ENCODE peak calls at places on chromosomes 1 and 21, in eight cellular contexts. I, Y, X, W, A, F, C and V are unnamed samples.

GRCh38 chr1:87389011-87389410 is 60.3 kb downstream of the LMO4 start:
- DNase-seq in F (no peak), Y (no peak), A (no peak), X (no peak), I (no peak), W (no peak), C (no peak), V (no peak)

GRCh38 chr1:19400875-19401854 is 84.2 kb downstream of the CAPZB start:
- DNase-seq in Y (no peak), F (no peak), A (no peak), I (peak), W (no peak), C (no peak), X (no peak), V (no peak)

GRCh38 chr1:145963218-145964019 is 956 bp downstream of the ANKRD34A start:
- DNase-seq in A (no peak), F (peak), X (no peak), C (peak), I (no peak), Y (no peak), W (no peak), V (no peak)

GRCh38 chr1:15598436-15598835 is 13.6 kb upstream of the AGMAT start:
- DNase-seq in W (no peak), C (no peak), Y (no peak), I (no peak), X (no peak), F (no peak), A (no peak), V (no peak)

GRCh38 chr1:182617075-182617429 is 12.9 kb upstream of the RGS16 start:
- DNase-seq in W (no peak), A (no peak), Y (no peak), X (no peak), C (no peak), F (no peak), I (no peak), V (no peak)

GRCh38 chr1:210618379-210618778 is 289.7 kb downstream of the HHAT start:
- DNase-seq in A (no peak), F (no peak), Y (no peak), W (no peak), C (no peak), I (no peak), X (no peak), V (no peak)

GRCh38 chr1:177256153-177256814 is 85.5 kb downstream of the BRINP2 start:
- DNase-seq in X (peak), F (peak), Y (no peak), I (peak), A (peak), C (peak), W (peak), V (no peak)

GRCh38 chr1:243550276-243550675 is 294.4 kb downstream of the SDCCAG8 start:
- DNase-seq in I (no peak), X (no peak), A (no peak), F (peak), W (no peak), Y (no peak), C (peak), V (no peak)

GRCh38 chr1:7387053-7387861 is 383.8 kb upstream of the VAMP3 start:
- DNase-seq in Y (no peak), X (no peak), C (no peak), W (no peak), I (no peak), F (no peak), A (no peak), V (no peak)

GRCh38 chr1:22826630-22827580 is 116.3 kb downstream of the EPHB2 start:
- DNase-seq in C (no peak), A (no peak), Y (no peak), W (no peak), I (no peak), F (peak), X (no peak), V (no peak)

GRCh38 chr1:211474426-211474825 is 17.5 kb downstream of the RD3 start:
- DNase-seq in C (no peak), X (no peak), W (no peak), A (no peak), F (peak), I (no peak), Y (no peak), V (no peak)

GRCh38 chr1:43258370-43258769 is 11.4 kb upstream of the TMEM125 start:
- DNase-seq in W (no peak), F (no peak), C (no peak), Y (no peak), X (no peak), I (no peak), A (no peak), V (no peak)

GRCh38 chr21:44090332-44090731 is 16.9 kb upstream of the PWP2 start:
- DNase-seq in Y (no peak), A (no peak), X (no peak), F (no peak), I (no peak), C (no peak), W (no peak), V (peak)

GRCh38 chr21:39348040-39348354 is 891 bp downstream of the HMGN1 start:
- DNase-seq in Y (no peak), X (no peak), A (no peak), W (no peak), F (no peak), C (no peak), I (no peak), V (no peak)

GRCh38 chr21:31216206-31216605 is 127.9 kb downstream of the TIAM1 start:
- DNase-seq in W (no peak), Y (no peak), X (no peak), I (no peak), F (no peak), C (no peak), A (no peak), V (no peak)

GRCh38 chr1:227944931-227945890 is 2.5 kb downstream of the WNT9A start:
- DNase-seq in X (peak), C (no peak), A (no peak), F (no peak), I (no peak), Y (no peak), W (no peak), V (no peak)

GRCh38 chr1:53619811-53620619 is 118.9 kb downstream of the GLIS1 start:
- DNase-seq in F (peak), Y (no peak), X (no peak), C (peak), A (no peak), W (no peak), I (no peak), V (no peak)

GRCh38 chr1:118485757-118486156 is 300.7 kb upstream of the SPAG17 start:
- DNase-seq in C (no peak), A (no peak), F (no peak), Y (no peak), W (no peak), I (no peak), X (no peak), V (no peak)

GRCh38 chr1:85607126-85607912 is 26.8 kb downstream of the CCN1 start:
- DNase-seq in X (no peak), F (peak), A (no peak), Y (no peak), I (peak), C (peak), W (no peak), V (no peak)

GRCh38 chr1:84368441-84368840 is 29.8 kb upstream of the DNASE2B start:
- DNase-seq in F (no peak), I (no peak), Y (no peak), A (no peak), C (no peak), X (no peak), W (no peak), V (no peak)

GRCh38 chr1:213060836-213061235 is 9.8 kb downstream of the RPS6KC1 start:
- DNase-seq in X (no peak), W (no peak), C (no peak), F (no peak), I (no peak), A (no peak), Y (no peak), V (no peak)

GRCh38 chr21:28487455-28488070 is 505.1 kb downstream of the LTN1 start:
- DNase-seq in F (no peak), Y (no peak), I (no peak), X (no peak), A (no peak), C (peak), W (no peak), V (no peak)

GRCh38 chr1:197683895-197684553 is 91.3 kb downstream of the DENND1B start:
- DNase-seq in I (no peak), X (no peak), F (no peak), C (no peak), A (no peak), Y (no peak), W (no peak), V (no peak)

GRCh38 chr1:84672080-84672735 is 18.1 kb downstream of the SSX2IP start:
- DNase-seq in X (no peak), Y (no peak), A (no peak), W (no peak), C (no peak), I (no peak), F (no peak), V (no peak)

GRCh38 chr1:243364866-243365265 is 109.0 kb downstream of the SDCCAG8 start:
- DNase-seq in F (no peak), I (no peak), C (no peak), W (no peak), A (no peak), Y (no peak), X (no peak), V (no peak)

GRCh38 chr1:183699643-183700160 is 46.6 kb upstream of the APOBEC4 start:
- DNase-seq in F (peak), I (peak), A (no peak), W (no peak), Y (no peak), X (no peak), C (peak), V (no peak)

GRCh38 chr1:185585770-185586169 is 148.4 kb upstream of the HMCN1 start:
- DNase-seq in C (no peak), W (no peak), A (no peak), F (no peak), X (no peak), Y (no peak), I (no peak), V (no peak)

GRCh38 chr21:31735518-31735992 is 3.6 kb upstream of the SCAF4 start:
- DNase-seq in C (no peak), X (no peak), I (no peak), A (no peak), F (no peak), W (no peak), Y (no peak), V (no peak)

GRCh38 chr1:145995964-145996432 is 381 bp downstream of the TXNIP start:
- DNase-seq in Y (no peak), I (peak), F (no peak), C (no peak), A (no peak), X (no peak), W (no peak), V (no peak)

GRCh38 chr1:72202761-72203160 is 79.6 kb downstream of the NEGR1 start:
- DNase-seq in X (no peak), C (peak), W (no peak), Y (no peak), I (no peak), A (no peak), F (no peak), V (no peak)

GRCh38 chr1:203069028-203069804 is 16.6 kb downstream of the MYOG start:
- DNase-seq in W (no peak), C (no peak), I (no peak), Y (no peak), A (no peak), X (no peak), F (peak), V (no peak)

GRCh38 chr1:40745180-40745579 is 38.4 kb upstream of the KCNQ4 start:
- DNase-seq in I (no peak), Y (no peak), X (no peak), F (peak), W (no peak), A (no peak), C (no peak), V (no peak)

GRCh38 chr1:43286115-43286514 is 734 bp upstream of the C1orf210 start:
- DNase-seq in X (no peak), F (no peak), A (no peak), W (no peak), Y (no peak), C (no peak), I (no peak), V (no peak)

GRCh38 chr1:201346337-201346939 is 31.0 kb downstream of the TNNT2 start:
- DNase-seq in C (peak), F (peak), Y (no peak), A (peak), I (peak), X (no peak), W (peak), V (peak)

GRCh38 chr1:43971336-43971980 is 1.6 kb downstream of the DPH2 start:
- DNase-seq in Y (no peak), X (no peak), W (no peak), I (no peak), F (no peak), A (no peak), C (no peak), V (no peak)

GRCh38 chr1:248856176-248856575 is 2.7 kb downstream of the ZNF692 start:
- DNase-seq in I (no peak), F (no peak), A (no peak), Y (no peak), C (no peak), W (no peak), X (no peak), V (no peak)

GRCh38 chr1:21271550-21271949 is 18.7 kb downstream of the ECE1 start:
- DNase-seq in X (no peak), F (no peak), C (no peak), Y (no peak), I (no peak), A (no peak), W (no peak), V (no peak)

GRCh38 chr1:182599339-182599738 is 4.8 kb downstream of the RGS16 start:
- DNase-seq in W (peak), F (no peak), A (no peak), X (no peak), Y (no peak), C (no peak), I (peak), V (no peak)

GRCh38 chr21:45776971-45777370 is 133.4 kb downstream of the PCBP3 start:
- DNase-seq in I (no peak), X (no peak), F (no peak), W (no peak), A (no peak), Y (no peak), C (no peak), V (no peak)
- TF ChIP-seq CTCF in I (no peak), X (no peak), F (no peak), W (no peak), A (no peak), Y (no peak), C (no peak), V (no peak)

DNA sequence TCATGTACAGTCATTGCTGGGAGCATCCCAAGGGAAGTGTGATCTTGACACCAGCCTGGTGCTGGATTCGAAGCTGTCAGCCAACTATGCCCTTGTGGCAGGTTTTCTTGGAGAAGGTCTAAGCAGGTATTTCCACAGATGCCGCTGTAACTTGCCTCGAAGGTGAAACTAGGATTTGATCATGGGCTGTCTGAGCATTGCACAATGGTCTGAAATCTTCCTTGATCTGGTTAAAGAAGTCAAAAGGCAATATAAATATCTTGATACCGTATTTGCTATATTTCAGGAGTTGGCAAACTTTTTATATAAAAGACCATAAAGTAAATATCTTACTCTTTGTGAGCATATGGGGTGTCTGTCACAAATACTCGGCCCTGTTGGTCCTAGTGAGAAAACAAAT is 206.8 kb downstream of the LYPLAL1 start:
- DNase-seq in X (no peak), I (no peak), W (no peak), A (no peak), F (no peak), Y (no peak), C (no peak), V (no peak)
- TF ChIP-seq CTCF in X (no peak), I (no peak), W (no peak), A (no peak), F (no peak), Y (no peak), C (no peak), V (no peak)

DNA sequence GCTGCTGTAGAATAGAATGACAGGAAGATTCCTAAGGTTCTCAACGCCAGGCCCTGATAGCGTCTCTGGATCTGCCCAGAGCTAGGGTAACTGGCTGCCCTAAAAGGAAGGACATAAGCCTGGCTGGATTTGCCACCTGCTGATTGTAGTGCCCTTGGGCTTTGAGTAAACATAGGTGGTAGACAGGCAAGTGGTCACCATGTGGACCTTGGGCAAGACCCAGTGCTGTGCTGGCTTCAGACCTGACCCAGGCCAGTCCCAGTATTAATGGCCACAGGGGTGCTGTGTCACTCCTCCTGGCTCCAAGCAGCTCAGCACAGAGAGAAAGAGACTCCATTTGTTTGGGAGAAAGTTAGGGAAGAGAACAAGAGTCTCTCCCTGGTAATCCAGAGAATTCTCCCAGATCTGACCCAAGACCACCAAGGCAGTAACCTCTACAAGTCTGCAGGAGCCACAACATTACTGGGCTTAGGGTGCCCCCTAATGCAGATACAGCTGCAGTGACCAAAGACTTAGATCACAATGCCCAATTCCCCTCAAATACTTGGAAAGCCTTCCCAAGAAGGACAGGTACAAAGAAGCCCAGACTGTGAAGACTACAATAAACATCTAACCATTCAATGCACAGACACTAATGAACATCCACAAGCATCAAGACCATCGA is 44.5 kb downstream of the PHTF1 start:
- DNase-seq in Y (no peak), A (no peak), I (peak), W (no peak), F (no peak), C (no peak), X (no peak), V (no peak)
- TF ChIP-seq CTCF in Y (no peak), A (no peak), I (peak), W (no peak), F (no peak), C (no peak), X (no peak), V (no peak)

DNA sequence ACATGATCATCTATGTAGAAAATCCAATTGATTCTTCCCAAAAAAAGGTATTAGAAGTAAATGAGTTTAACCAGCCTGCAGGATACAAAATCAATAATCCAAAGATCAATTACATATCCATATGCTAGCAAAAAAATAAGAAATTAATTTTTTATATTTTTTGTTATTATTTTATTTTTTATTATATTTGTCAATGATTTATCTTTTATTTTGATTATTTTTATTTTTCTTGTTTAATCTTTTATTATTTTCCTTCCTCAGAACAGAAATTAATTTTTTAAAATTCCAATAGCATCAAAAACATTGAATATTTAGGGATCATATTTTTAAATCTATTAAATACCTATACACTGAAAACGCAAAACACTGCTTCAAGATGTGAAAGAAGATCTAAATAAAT is 331.2 kb downstream of the PLPP3 start:
- DNase-seq in C (no peak), X (no peak), F (no peak), W (no peak), I (no peak), A (no peak), Y (no peak), V (no peak)
- TF ChIP-seq CTCF in C (no peak), X (no peak), F (no peak), W (no peak), I (no peak), A (no peak), Y (no peak), V (no peak)